ENCODE peak calls at places on chromosome 3, in six cellular contexts. S is progenitor cell of endocrine pancreas, O is fibroblast of the aortic adventitia, Y is fibroblast of the conjunctiva, V is pons, I is HEK293T. D is an unnamed sample.

GRCh38 chr3:184639351-184639750 is 72.5 kb downstream of the MAGEF1 start:
- DNase-seq in I (no peak), V (no peak), O (no peak), S (no peak), Y (no peak), D (no peak)

GRCh38 chr3:37163262-37164020 is 10.9 kb downstream of the LRRFIP2 start:
- DNase-seq in S (no peak), O (peak), Y (peak), V (no peak), I (no peak), D (no peak)

GRCh38 chr3:7106635-7107034 is 245.7 kb downstream of the GRM7 start:
- DNase-seq in Y (no peak), S (no peak), V (no peak), I (no peak), O (no peak), D (no peak)

GRCh38 chr3:10746001-10746400 is 70.0 kb upstream of the SLC6A11 start:
- DNase-seq in I (no peak), S (no peak), O (no peak), V (no peak), Y (no peak), D (no peak)

GRCh38 chr3:104425416-104425815 is 941.3 kb upstream of the ALCAM start:
- DNase-seq in I (no peak), V (no peak), S (no peak), Y (no peak), O (no peak), D (no peak)

GRCh38 chr3:41362638-41363559 is 163.6 kb downstream of the CTNNB1 start:
- DNase-seq in I (no peak), Y (no peak), S (no peak), V (peak), O (peak), D (peak)

GRCh38 chr3:146223401-146224373 is 27.2 kb downstream of the PLSCR4 start:
- DNase-seq in S (no peak), V (no peak), O (peak), I (no peak), Y (peak), D (no peak)

GRCh38 chr3:137692803-137693431 is 71.2 kb upstream of the SOX14 start:
- DNase-seq in I (peak), Y (no peak), O (no peak), S (peak), V (no peak), D (peak)

GRCh38 chr3:186991470-186991869 is 61.1 kb downstream of the ST6GAL1 start:
- DNase-seq in O (no peak), V (no peak), I (no peak), Y (no peak), S (no peak), D (no peak)

GRCh38 chr3:29144807-29145206 is 136.1 kb upstream of the RBMS3 start:
- DNase-seq in O (peak), Y (peak), S (no peak), V (peak), I (no peak), D (no peak)

GRCh38 chr3:183904833-183905780 is 20.4 kb upstream of the PARL start:
- DNase-seq in V (no peak), S (no peak), I (no peak), O (no peak), Y (no peak), D (no peak)

GRCh38 chr3:160022068-160022467 is 33.4 kb downstream of the IL12A start:
- DNase-seq in V (no peak), S (no peak), I (no peak), O (no peak), Y (no peak), D (no peak)

GRCh38 chr3:20528180-20528579 is 342.2 kb upstream of the SGO1 start:
- DNase-seq in S (no peak), V (no peak), Y (no peak), I (no peak), O (no peak), D (no peak)